ENCODE peak calls at places on chromosomes 4 and X, in nine cellular contexts. One of them, this sample, is unnamed.

GRCh38 chr4:73501664-73502265 is 20.2 kb downstream of the AFM start:
- DNase-seq in foreskin keratinocyte: no peak
- DNase-seq in upper lobe of right lung: no peak
- DNase-seq in aorta: no peak
- DNase-seq in neural progenitor cell: no peak
- DNase-seq in breast epithelium: no peak
- DNase-seq in mesendoderm: no peak
- DNase-seq in suprapubic skin: no peak
- DNase-seq in tibial artery: no peak
- DNase-seq in this sample: no peak

GRCh38 chr4:119493419-119493818 is 135.2 kb downstream of the PDE5A start:
- DNase-seq in foreskin keratinocyte: no peak
- DNase-seq in upper lobe of right lung: no peak
- DNase-seq in aorta: no peak
- DNase-seq in neural progenitor cell: no peak
- DNase-seq in breast epithelium: no peak
- DNase-seq in mesendoderm: no peak
- DNase-seq in suprapubic skin: no peak
- DNase-seq in tibial artery: no peak
- DNase-seq in this sample: no peak

GRCh38 chr4:177070533-177070932 is 239.1 kb upstream of the NEIL3 start:
- DNase-seq in foreskin keratinocyte: peak; percentile 7
- DNase-seq in upper lobe of right lung: no peak
- DNase-seq in aorta: no peak
- DNase-seq in neural progenitor cell: no peak
- DNase-seq in breast epithelium: no peak
- DNase-seq in mesendoderm: no peak
- DNase-seq in suprapubic skin: no peak
- DNase-seq in tibial artery: no peak
- DNase-seq in this sample: no peak

GRCh38 chrX:104660092-104660491 is 94.1 kb downstream of the IL1RAPL2 start:
- DNase-seq in foreskin keratinocyte: peak; percentile 24
- DNase-seq in upper lobe of right lung: no peak
- DNase-seq in aorta: no peak
- DNase-seq in neural progenitor cell: no peak
- DNase-seq in breast epithelium: no peak
- DNase-seq in mesendoderm: no peak
- DNase-seq in suprapubic skin: no peak
- DNase-seq in tibial artery: no peak
- DNase-seq in this sample: no peak

GRCh38 chr4:170388255-170388654 is 298.5 kb upstream of the AADAT start:
- DNase-seq in foreskin keratinocyte: peak; percentile 92
- DNase-seq in upper lobe of right lung: no peak
- DNase-seq in aorta: no peak
- DNase-seq in neural progenitor cell: no peak
- DNase-seq in breast epithelium: no peak
- DNase-seq in mesendoderm: peak; percentile 3
- DNase-seq in suprapubic skin: no peak
- DNase-seq in tibial artery: no peak
- DNase-seq in this sample: no peak

GRCh38 chrX:153989971-153990655 is 17.6 kb downstream of the TMEM187 start:
- DNase-seq in foreskin keratinocyte: no peak
- DNase-seq in upper lobe of right lung: no peak
- DNase-seq in aorta: no peak
- DNase-seq in neural progenitor cell: no peak
- DNase-seq in breast epithelium: no peak
- DNase-seq in mesendoderm: no peak
- DNase-seq in suprapubic skin: no peak
- DNase-seq in tibial artery: no peak
- DNase-seq in this sample: no peak

GRCh38 chrX:119194631-119195030 is 41.5 kb upstream of the PGRMC1 start:
- DNase-seq in foreskin keratinocyte: no peak
- DNase-seq in upper lobe of right lung: no peak
- DNase-seq in aorta: no peak
- DNase-seq in neural progenitor cell: peak; percentile 2
- DNase-seq in breast epithelium: no peak
- DNase-seq in mesendoderm: peak; percentile 25
- DNase-seq in suprapubic skin: no peak
- DNase-seq in tibial artery: no peak
- DNase-seq in this sample: no peak

GRCh38 chr4:165506780-165507305 is 128.0 kb downstream of the CPE start:
- DNase-seq in foreskin keratinocyte: no peak
- DNase-seq in upper lobe of right lung: no peak
- DNase-seq in aorta: no peak
- DNase-seq in neural progenitor cell: no peak
- DNase-seq in breast epithelium: no peak
- DNase-seq in mesendoderm: no peak
- DNase-seq in suprapubic skin: no peak
- DNase-seq in tibial artery: no peak
- DNase-seq in this sample: no peak

GRCh38 chr4:123390846-123391456 is 5.6 kb upstream of the SPRY1 start:
- DNase-seq in foreskin keratinocyte: no peak
- DNase-seq in upper lobe of right lung: no peak
- DNase-seq in aorta: no peak
- DNase-seq in neural progenitor cell: no peak
- DNase-seq in breast epithelium: no peak
- DNase-seq in mesendoderm: peak; percentile 16
- DNase-seq in suprapubic skin: no peak
- DNase-seq in tibial artery: no peak
- DNase-seq in this sample: no peak

GRCh38 chr4:86033171-86033570 is 326.7 kb downstream of the MAPK10 start:
- DNase-seq in foreskin keratinocyte: no peak
- DNase-seq in upper lobe of right lung: no peak
- DNase-seq in aorta: peak; percentile 73
- DNase-seq in neural progenitor cell: no peak
- DNase-seq in breast epithelium: peak; percentile 61
- DNase-seq in mesendoderm: no peak
- DNase-seq in suprapubic skin: peak; percentile 63
- DNase-seq in tibial artery: peak; percentile 59
- DNase-seq in this sample: no peak

GRCh38 chrX:125522752-125523151 is 203.1 kb downstream of the TEX13C start:
- DNase-seq in foreskin keratinocyte: no peak
- DNase-seq in upper lobe of right lung: no peak
- DNase-seq in aorta: no peak
- DNase-seq in neural progenitor cell: no peak
- DNase-seq in breast epithelium: no peak
- DNase-seq in mesendoderm: no peak
- DNase-seq in suprapubic skin: no peak
- DNase-seq in tibial artery: no peak
- DNase-seq in this sample: no peak

GRCh38 chrX:24647257-24648058 is at the start of gene PCYT1B:
- DNase-seq in foreskin keratinocyte: peak; percentile 46
- DNase-seq in upper lobe of right lung: peak; percentile 62
- DNase-seq in aorta: peak; percentile 70
- DNase-seq in neural progenitor cell: peak; percentile 94
- DNase-seq in breast epithelium: peak; percentile 32
- DNase-seq in mesendoderm: peak; percentile 91
- DNase-seq in suprapubic skin: peak; percentile 65
- DNase-seq in tibial artery: peak; percentile 67
- DNase-seq in this sample: peak; percentile 1

GRCh38 chr4:51866835-51867234 is 23.9 kb downstream of the DCUN1D4 start:
- DNase-seq in foreskin keratinocyte: no peak
- DNase-seq in upper lobe of right lung: no peak
- DNase-seq in aorta: no peak
- DNase-seq in neural progenitor cell: no peak
- DNase-seq in breast epithelium: no peak
- DNase-seq in mesendoderm: no peak
- DNase-seq in suprapubic skin: no peak
- DNase-seq in tibial artery: no peak
- DNase-seq in this sample: no peak

GRCh38 chr4:3497554-3498389 is 34.5 kb downstream of the LRPAP1 start:
- DNase-seq in foreskin keratinocyte: no peak
- DNase-seq in upper lobe of right lung: no peak
- DNase-seq in aorta: no peak
- DNase-seq in neural progenitor cell: no peak
- DNase-seq in breast epithelium: no peak
- DNase-seq in mesendoderm: no peak
- DNase-seq in suprapubic skin: no peak
- DNase-seq in tibial artery: no peak
- DNase-seq in this sample: no peak

GRCh38 chr4:1720163-1720983 is 750 bp downstream of the TMEM129 start:
- DNase-seq in foreskin keratinocyte: peak; percentile 19
- DNase-seq in upper lobe of right lung: peak; percentile 84
- DNase-seq in aorta: peak; percentile 77
- DNase-seq in neural progenitor cell: peak; percentile 77
- DNase-seq in breast epithelium: no peak
- DNase-seq in mesendoderm: peak; percentile 61
- DNase-seq in suprapubic skin: no peak
- DNase-seq in tibial artery: peak; percentile 33
- DNase-seq in this sample: no peak

DNA sequence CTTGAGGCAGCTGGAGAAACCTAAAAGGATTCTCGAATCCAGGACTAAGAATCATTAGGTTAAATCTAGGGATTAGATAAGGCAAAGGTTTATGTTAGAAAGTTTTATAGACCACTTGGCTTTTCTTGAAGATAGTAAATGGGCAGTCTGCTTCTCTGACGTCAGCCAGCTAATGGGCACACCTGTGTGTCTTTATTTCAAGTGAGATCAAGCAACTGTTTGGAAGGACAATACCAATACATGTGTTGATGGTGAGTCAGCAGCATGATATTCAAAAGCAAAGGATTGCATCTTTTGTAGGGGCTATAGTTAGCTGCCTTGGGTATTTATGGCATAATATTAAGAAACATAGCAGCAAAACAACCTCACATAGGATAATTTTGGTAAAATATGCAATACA is 46.5 kb upstream of the GRPR start:
- DNase-seq in foreskin keratinocyte: peak; percentile 58
- DNase-seq in upper lobe of right lung: no peak
- DNase-seq in aorta: no peak
- DNase-seq in neural progenitor cell: no peak
- DNase-seq in breast epithelium: no peak
- DNase-seq in mesendoderm: no peak
- DNase-seq in suprapubic skin: no peak
- DNase-seq in tibial artery: no peak
- DNase-seq in this sample: no peak
- H3K27ac ChIP-seq in foreskin keratinocyte: no peak overlapping the region
- H3K27ac ChIP-seq in upper lobe of right lung: no peak overlapping the region
- H3K27ac ChIP-seq in aorta: no peak overlapping the region
- H3K27ac ChIP-seq in neural progenitor cell: no peak overlapping the region
- H3K27ac ChIP-seq in breast epithelium: no peak overlapping the region
- H3K27ac ChIP-seq in mesendoderm: no peak overlapping the region
- H3K27ac ChIP-seq in suprapubic skin: no peak overlapping the region
- H3K27ac ChIP-seq in tibial artery: no peak overlapping the region
- H3K27ac ChIP-seq in this sample: no peak overlapping the region

DNA sequence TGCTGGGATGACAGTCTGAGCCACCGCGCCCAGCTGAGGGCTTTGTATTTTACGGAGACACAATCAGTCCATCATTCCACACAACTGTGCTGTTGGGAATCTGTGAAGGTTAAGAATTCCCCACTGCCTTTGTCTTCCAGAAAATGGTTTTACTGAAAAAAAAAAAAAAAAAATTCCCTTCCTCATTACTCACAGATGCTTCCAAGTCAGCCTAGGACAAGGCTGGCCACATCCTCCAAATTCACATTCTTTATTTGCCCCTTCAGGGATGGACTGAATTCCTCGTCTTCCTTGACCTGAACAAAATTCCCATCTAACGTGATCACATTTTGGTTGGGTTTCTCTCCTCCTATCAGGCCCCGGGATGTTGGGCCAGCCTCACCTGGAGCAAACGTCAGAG is 130.3 kb downstream of the DHRSX start:
- DNase-seq in foreskin keratinocyte: peak; percentile 42
- DNase-seq in upper lobe of right lung: no peak
- DNase-seq in aorta: no peak
- DNase-seq in neural progenitor cell: no peak
- DNase-seq in breast epithelium: no peak
- DNase-seq in mesendoderm: peak; percentile 69
- DNase-seq in suprapubic skin: no peak
- DNase-seq in tibial artery: no peak
- DNase-seq in this sample: no peak
- H3K27ac ChIP-seq in foreskin keratinocyte: no peak overlapping the region
- H3K27ac ChIP-seq in upper lobe of right lung: no peak overlapping the region
- H3K27ac ChIP-seq in aorta: no peak overlapping the region
- H3K27ac ChIP-seq in neural progenitor cell: no peak overlapping the region
- H3K27ac ChIP-seq in breast epithelium: no peak overlapping the region
- H3K27ac ChIP-seq in mesendoderm: no peak overlapping the region
- H3K27ac ChIP-seq in suprapubic skin: no peak overlapping the region
- H3K27ac ChIP-seq in tibial artery: no peak overlapping the region
- H3K27ac ChIP-seq in this sample: no peak overlapping the region

DNA sequence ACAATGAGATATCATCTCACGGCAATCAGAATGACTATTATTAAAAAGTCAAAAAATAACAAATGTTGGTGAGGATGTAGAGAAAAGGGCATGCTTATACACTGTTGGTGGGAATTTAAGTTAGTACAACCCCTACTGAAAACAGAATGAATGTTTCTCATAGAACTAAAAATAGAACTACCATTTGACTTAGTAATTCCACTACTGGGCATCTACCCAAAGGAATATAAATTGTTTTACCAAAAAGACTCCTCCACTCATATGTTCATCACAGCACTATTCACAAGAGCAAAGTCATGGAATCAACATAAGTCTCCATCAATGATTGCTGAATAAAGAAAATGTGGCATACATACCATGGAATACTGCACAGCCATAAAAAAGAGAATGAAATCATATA is 278.1 kb upstream of the ARSJ start:
- DNase-seq in foreskin keratinocyte: no peak
- DNase-seq in upper lobe of right lung: no peak
- DNase-seq in aorta: no peak
- DNase-seq in neural progenitor cell: no peak
- DNase-seq in breast epithelium: no peak
- DNase-seq in mesendoderm: no peak
- DNase-seq in suprapubic skin: no peak
- DNase-seq in tibial artery: no peak
- DNase-seq in this sample: no peak
- H3K27ac ChIP-seq in foreskin keratinocyte: no peak overlapping the region
- H3K27ac ChIP-seq in upper lobe of right lung: no peak overlapping the region
- H3K27ac ChIP-seq in aorta: no peak overlapping the region
- H3K27ac ChIP-seq in neural progenitor cell: no peak overlapping the region
- H3K27ac ChIP-seq in breast epithelium: no peak overlapping the region
- H3K27ac ChIP-seq in mesendoderm: no peak overlapping the region
- H3K27ac ChIP-seq in suprapubic skin: no peak overlapping the region
- H3K27ac ChIP-seq in tibial artery: no peak overlapping the region
- H3K27ac ChIP-seq in this sample: no peak overlapping the region

GRCh38 chrX:150450519-150451177 is 87.5 kb downstream of the MAMLD1 start:
- DNase-seq in foreskin keratinocyte: peak; percentile 15
- DNase-seq in upper lobe of right lung: no peak
- DNase-seq in aorta: no peak
- DNase-seq in neural progenitor cell: no peak
- DNase-seq in breast epithelium: no peak
- DNase-seq in mesendoderm: no peak
- DNase-seq in suprapubic skin: no peak
- DNase-seq in tibial artery: no peak
- DNase-seq in this sample: no peak

GRCh38 chrX:150449313-150449712 is 86.2 kb downstream of the MAMLD1 start:
- DNase-seq in foreskin keratinocyte: no peak
- DNase-seq in upper lobe of right lung: no peak
- DNase-seq in aorta: no peak
- DNase-seq in neural progenitor cell: no peak
- DNase-seq in breast epithelium: no peak
- DNase-seq in mesendoderm: no peak
- DNase-seq in suprapubic skin: no peak
- DNase-seq in tibial artery: no peak
- DNase-seq in this sample: no peak

GRCh38 chrX:150451953-150452352 is 88.8 kb downstream of the MAMLD1 start:
- DNase-seq in foreskin keratinocyte: no peak
- DNase-seq in upper lobe of right lung: no peak
- DNase-seq in aorta: no peak
- DNase-seq in neural progenitor cell: no peak
- DNase-seq in breast epithelium: no peak
- DNase-seq in mesendoderm: no peak
- DNase-seq in suprapubic skin: no peak
- DNase-seq in tibial artery: no peak
- DNase-seq in this sample: no peak

GRCh38 chrX:150446995-150447394 is 83.9 kb downstream of the MAMLD1 start:
- DNase-seq in foreskin keratinocyte: no peak
- DNase-seq in upper lobe of right lung: no peak
- DNase-seq in aorta: no peak
- DNase-seq in neural progenitor cell: no peak
- DNase-seq in breast epithelium: no peak
- DNase-seq in mesendoderm: no peak
- DNase-seq in suprapubic skin: no peak
- DNase-seq in tibial artery: no peak
- DNase-seq in this sample: no peak

GRCh38 chrX:150446151-150446550 is 83.0 kb downstream of the MAMLD1 start:
- DNase-seq in foreskin keratinocyte: no peak
- DNase-seq in upper lobe of right lung: no peak
- DNase-seq in aorta: no peak
- DNase-seq in neural progenitor cell: peak; percentile 14
- DNase-seq in breast epithelium: no peak
- DNase-seq in mesendoderm: peak; percentile 64
- DNase-seq in suprapubic skin: no peak
- DNase-seq in tibial artery: no peak
- DNase-seq in this sample: no peak
- H3K27ac ChIP-seq in foreskin keratinocyte: no peak overlapping the region
- H3K27ac ChIP-seq in upper lobe of right lung: peak overlapping the region; percentile 17
- H3K27ac ChIP-seq in aorta: no peak overlapping the region
- H3K27ac ChIP-seq in neural progenitor cell: no peak overlapping the region
- H3K27ac ChIP-seq in breast epithelium: no peak overlapping the region
- H3K27ac ChIP-seq in mesendoderm: no peak overlapping the region
- H3K27ac ChIP-seq in suprapubic skin: no peak overlapping the region
- H3K27ac ChIP-seq in tibial artery: no peak overlapping the region
- H3K27ac ChIP-seq in this sample: no peak overlapping the region